ENCODE peak calls at places on chromosomes 7 and 10, in nine cellular contexts. One of them, this sample, is unnamed.
A peak's percentile ranks its signal among the peaks of the same experiment; 100 is the strongest.

GRCh38 chr7:19116121-19117080 is 1.0 kb downstream of the TWIST1 start:
- DNase-seq in fibroblast of pulmonary artery: peak; percentile 69
- DNase-seq in BJ: no peak
- DNase-seq in Calu3: peak; percentile 35
- DNase-seq in H1: peak; percentile 77
- DNase-seq in OCI-LY7: no peak
- DNase-seq in GM13977: peak; percentile 52
- DNase-seq in HL-60: no peak
- DNase-seq in AG09309: no peak
- DNase-seq in this sample: no peak

GRCh38 chr10:49166804-49167628 is 21.2 kb downstream of the TMEM273 start:
- DNase-seq in HL-60: no peak
- DNase-seq in BJ: no peak
- DNase-seq in H1: no peak
- DNase-seq in AG09309: no peak
- DNase-seq in GM13977: no peak
- DNase-seq in fibroblast of pulmonary artery: no peak
- DNase-seq in Calu3: no peak
- DNase-seq in OCI-LY7: no peak
- DNase-seq in this sample: no peak

GRCh38 chr7:93902777-93903423 is 3.5 kb upstream of the GNGT1 start:
- DNase-seq in HL-60: peak; percentile 2
- DNase-seq in BJ: no peak
- DNase-seq in fibroblast of pulmonary artery: peak; percentile 89
- DNase-seq in H1: peak; percentile 54
- DNase-seq in GM13977: no peak
- DNase-seq in AG09309: no peak
- DNase-seq in OCI-LY7: peak; percentile 60
- DNase-seq in Calu3: peak; percentile 7
- DNase-seq in this sample: no peak

GRCh38 chr7:100003711-100004661 is 11.4 kb upstream of the ZKSCAN1 start:
- DNase-seq in BJ: no peak
- DNase-seq in AG09309: no peak
- DNase-seq in HL-60: no peak
- DNase-seq in OCI-LY7: no peak
- DNase-seq in H1: no peak
- DNase-seq in fibroblast of pulmonary artery: no peak
- DNase-seq in Calu3: no peak
- DNase-seq in GM13977: no peak
- DNase-seq in this sample: no peak

GRCh38 chr7:100604078-100604975 is 2.2 kb downstream of the PCOLCE start:
- DNase-seq in GM13977: peak; percentile 94
- DNase-seq in BJ: no peak
- DNase-seq in HL-60: peak; percentile 58
- DNase-seq in Calu3: peak; percentile 77
- DNase-seq in OCI-LY7: peak; percentile 85
- DNase-seq in fibroblast of pulmonary artery: peak; percentile 67
- DNase-seq in H1: peak; percentile 92
- DNase-seq in AG09309: no peak
- DNase-seq in this sample: peak; percentile 94

GRCh38 chr10:12416396-12417090 is 67.2 kb downstream of the CAMK1D start:
- DNase-seq in GM13977: no peak
- DNase-seq in AG09309: no peak
- DNase-seq in fibroblast of pulmonary artery: no peak
- DNase-seq in H1: no peak
- DNase-seq in HL-60: no peak
- DNase-seq in BJ: no peak
- DNase-seq in Calu3: no peak
- DNase-seq in OCI-LY7: no peak
- DNase-seq in this sample: no peak

GRCh38 chr10:77742172-77742571 is 104.6 kb upstream of the KCNMA1 start:
- DNase-seq in fibroblast of pulmonary artery: no peak
- DNase-seq in H1: no peak
- DNase-seq in GM13977: no peak
- DNase-seq in AG09309: no peak
- DNase-seq in HL-60: no peak
- DNase-seq in Calu3: no peak
- DNase-seq in OCI-LY7: no peak
- DNase-seq in BJ: no peak
- DNase-seq in this sample: no peak

GRCh38 chr7:132878228-132878919 is 203.5 kb downstream of the CHCHD3 start:
- DNase-seq in HL-60: no peak
- DNase-seq in OCI-LY7: no peak
- DNase-seq in Calu3: no peak
- DNase-seq in H1: no peak
- DNase-seq in GM13977: no peak
- DNase-seq in fibroblast of pulmonary artery: no peak
- DNase-seq in BJ: no peak
- DNase-seq in AG09309: no peak
- DNase-seq in this sample: no peak

GRCh38 chr7:36787933-36788378 is 63.7 kb upstream of the AOAH start:
- DNase-seq in fibroblast of pulmonary artery: no peak
- DNase-seq in AG09309: no peak
- DNase-seq in BJ: no peak
- DNase-seq in OCI-LY7: no peak
- DNase-seq in HL-60: no peak
- DNase-seq in H1: no peak
- DNase-seq in GM13977: no peak
- DNase-seq in Calu3: no peak
- DNase-seq in this sample: no peak

GRCh38 chr10:129855836-129856563 is 108.1 kb downstream of the EBF3 start:
- DNase-seq in H1: no peak
- DNase-seq in fibroblast of pulmonary artery: no peak
- DNase-seq in GM13977: no peak
- DNase-seq in HL-60: no peak
- DNase-seq in OCI-LY7: no peak
- DNase-seq in Calu3: no peak
- DNase-seq in AG09309: no peak
- DNase-seq in BJ: no peak
- DNase-seq in this sample: no peak

DNA sequence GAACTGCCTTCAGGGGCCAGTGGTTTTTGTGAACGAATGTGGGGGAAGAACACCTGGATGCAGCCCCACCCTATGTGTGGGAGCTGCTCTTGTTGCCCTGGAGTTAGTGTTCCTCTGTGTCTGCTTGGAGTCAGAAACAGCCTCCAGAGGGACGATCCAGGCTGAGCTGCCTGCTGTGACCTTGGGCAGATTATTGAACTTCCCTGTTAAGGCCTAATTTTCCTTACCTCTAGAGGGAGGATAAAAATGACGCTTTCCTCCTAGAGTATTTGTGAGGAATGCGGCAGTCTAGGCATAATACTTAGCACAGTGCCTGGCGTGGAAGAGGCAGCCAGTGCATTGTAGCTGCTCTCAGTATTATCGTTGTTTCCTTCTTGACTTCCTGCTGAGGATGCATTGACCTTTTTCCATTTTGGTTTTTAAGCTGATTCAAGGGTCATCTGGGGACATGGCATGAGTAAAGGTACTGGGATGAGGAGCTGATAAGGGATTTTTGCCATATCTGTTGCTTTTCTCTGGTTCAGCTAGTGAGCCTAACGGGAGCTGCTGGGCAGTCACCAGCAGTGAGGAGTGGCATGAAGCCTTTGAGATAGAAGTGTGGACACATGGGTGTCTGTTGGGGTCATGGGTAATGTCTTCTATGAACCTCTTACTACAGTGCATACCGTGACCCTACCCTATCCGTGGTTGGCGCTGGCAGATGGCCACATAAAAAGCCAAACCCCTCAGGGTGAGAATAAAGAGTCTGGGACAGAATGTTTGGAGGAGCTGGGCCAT is 6.4 kb downstream of the ZFYVE27 start:
- DNase-seq in BJ: no peak
- DNase-seq in HL-60: no peak
- DNase-seq in fibroblast of pulmonary artery: no peak
- DNase-seq in AG09309: no peak
- DNase-seq in OCI-LY7: no peak
- DNase-seq in H1: no peak
- DNase-seq in Calu3: no peak
- DNase-seq in GM13977: no peak
- DNase-seq in this sample: no peak
- TF ChIP-seq CTCF in BJ: no peak
- TF ChIP-seq CTCF in HL-60: no peak
- TF ChIP-seq CTCF in fibroblast of pulmonary artery: no peak
- TF ChIP-seq CTCF in AG09309: no peak
- TF ChIP-seq CTCF in OCI-LY7: no peak
- TF ChIP-seq CTCF in H1: no peak
- TF ChIP-seq CTCF in Calu3: no peak
- TF ChIP-seq CTCF in GM13977: no peak
- TF ChIP-seq CTCF in this sample: no peak

GRCh38 chr10:18312385-18313145 is 172.3 kb downstream of the CACNB2 start:
- DNase-seq in AG09309: peak; percentile 11
- DNase-seq in GM13977: peak; percentile 23
- DNase-seq in BJ: peak; percentile 6
- DNase-seq in H1: no peak
- DNase-seq in fibroblast of pulmonary artery: peak; percentile 55
- DNase-seq in Calu3: no peak
- DNase-seq in OCI-LY7: peak; percentile 28
- DNase-seq in HL-60: no peak
- DNase-seq in this sample: peak; percentile 55
- TF ChIP-seq CTCF in AG09309: peak; percentile 36
- TF ChIP-seq CTCF in GM13977: peak; percentile 28
- TF ChIP-seq CTCF in BJ: peak; percentile 51
- TF ChIP-seq CTCF in H1: no peak
- TF ChIP-seq CTCF in fibroblast of pulmonary artery: peak; percentile 47
- TF ChIP-seq CTCF in Calu3: no peak
- TF ChIP-seq CTCF in OCI-LY7: peak; percentile 70
- TF ChIP-seq CTCF in HL-60: no peak
- TF ChIP-seq CTCF in this sample: no peak

GRCh38 chr10:124742418-124743187 is 1.6 kb downstream of the FAM53B start:
- DNase-seq in AG09309: no peak
- DNase-seq in fibroblast of pulmonary artery: no peak
- DNase-seq in HL-60: no peak
- DNase-seq in BJ: no peak
- DNase-seq in OCI-LY7: peak; percentile 79
- DNase-seq in Calu3: peak; percentile 9
- DNase-seq in GM13977: no peak
- DNase-seq in H1: no peak
- DNase-seq in this sample: no peak
- TF ChIP-seq CTCF in AG09309: peak; percentile 44
- TF ChIP-seq CTCF in fibroblast of pulmonary artery: peak; percentile 43
- TF ChIP-seq CTCF in HL-60: no peak
- TF ChIP-seq CTCF in BJ: peak; percentile 45
- TF ChIP-seq CTCF in OCI-LY7: peak; percentile 60
- TF ChIP-seq CTCF in Calu3: no peak
- TF ChIP-seq CTCF in GM13977: peak; percentile 16
- TF ChIP-seq CTCF in H1: peak; percentile 7
- TF ChIP-seq CTCF in this sample: no peak

GRCh38 chr10:24394479-24395190 is 185.7 kb downstream of the KIAA1217 start:
- DNase-seq in OCI-LY7: no peak
- DNase-seq in fibroblast of pulmonary artery: no peak
- DNase-seq in Calu3: no peak
- DNase-seq in AG09309: no peak
- DNase-seq in GM13977: no peak
- DNase-seq in BJ: no peak
- DNase-seq in H1: no peak
- DNase-seq in HL-60: no peak
- DNase-seq in this sample: no peak

GRCh38 chr10:24397662-24398061 is 188.7 kb downstream of the KIAA1217 start:
- DNase-seq in GM13977: no peak
- DNase-seq in Calu3: no peak
- DNase-seq in HL-60: no peak
- DNase-seq in BJ: no peak
- DNase-seq in AG09309: no peak
- DNase-seq in OCI-LY7: no peak
- DNase-seq in fibroblast of pulmonary artery: no peak
- DNase-seq in H1: no peak
- DNase-seq in this sample: no peak

GRCh38 chr10:24390746-24391145 is 181.8 kb downstream of the KIAA1217 start:
- DNase-seq in HL-60: no peak
- DNase-seq in fibroblast of pulmonary artery: no peak
- DNase-seq in GM13977: no peak
- DNase-seq in AG09309: peak; percentile 14
- DNase-seq in H1: no peak
- DNase-seq in OCI-LY7: no peak
- DNase-seq in Calu3: no peak
- DNase-seq in BJ: no peak
- DNase-seq in this sample: no peak

GRCh38 chr10:24393206-24393605 is 184.3 kb downstream of the KIAA1217 start:
- DNase-seq in AG09309: no peak
- DNase-seq in Calu3: no peak
- DNase-seq in GM13977: no peak
- DNase-seq in fibroblast of pulmonary artery: no peak
- DNase-seq in HL-60: no peak
- DNase-seq in OCI-LY7: no peak
- DNase-seq in BJ: no peak
- DNase-seq in H1: no peak
- DNase-seq in this sample: no peak

GRCh38 chr10:24396396-24396795 is 187.5 kb downstream of the KIAA1217 start:
- DNase-seq in OCI-LY7: no peak
- DNase-seq in GM13977: no peak
- DNase-seq in H1: no peak
- DNase-seq in HL-60: no peak
- DNase-seq in AG09309: no peak
- DNase-seq in BJ: no peak
- DNase-seq in fibroblast of pulmonary artery: no peak
- DNase-seq in Calu3: no peak
- DNase-seq in this sample: no peak
- TF ChIP-seq CTCF in OCI-LY7: no peak
- TF ChIP-seq CTCF in GM13977: peak; percentile 11
- TF ChIP-seq CTCF in H1: peak; percentile 24
- TF ChIP-seq CTCF in HL-60: no peak
- TF ChIP-seq CTCF in AG09309: peak; percentile 25
- TF ChIP-seq CTCF in BJ: peak; percentile 31
- TF ChIP-seq CTCF in fibroblast of pulmonary artery: peak; percentile 19
- TF ChIP-seq CTCF in Calu3: no peak
- TF ChIP-seq CTCF in this sample: no peak

DNA sequence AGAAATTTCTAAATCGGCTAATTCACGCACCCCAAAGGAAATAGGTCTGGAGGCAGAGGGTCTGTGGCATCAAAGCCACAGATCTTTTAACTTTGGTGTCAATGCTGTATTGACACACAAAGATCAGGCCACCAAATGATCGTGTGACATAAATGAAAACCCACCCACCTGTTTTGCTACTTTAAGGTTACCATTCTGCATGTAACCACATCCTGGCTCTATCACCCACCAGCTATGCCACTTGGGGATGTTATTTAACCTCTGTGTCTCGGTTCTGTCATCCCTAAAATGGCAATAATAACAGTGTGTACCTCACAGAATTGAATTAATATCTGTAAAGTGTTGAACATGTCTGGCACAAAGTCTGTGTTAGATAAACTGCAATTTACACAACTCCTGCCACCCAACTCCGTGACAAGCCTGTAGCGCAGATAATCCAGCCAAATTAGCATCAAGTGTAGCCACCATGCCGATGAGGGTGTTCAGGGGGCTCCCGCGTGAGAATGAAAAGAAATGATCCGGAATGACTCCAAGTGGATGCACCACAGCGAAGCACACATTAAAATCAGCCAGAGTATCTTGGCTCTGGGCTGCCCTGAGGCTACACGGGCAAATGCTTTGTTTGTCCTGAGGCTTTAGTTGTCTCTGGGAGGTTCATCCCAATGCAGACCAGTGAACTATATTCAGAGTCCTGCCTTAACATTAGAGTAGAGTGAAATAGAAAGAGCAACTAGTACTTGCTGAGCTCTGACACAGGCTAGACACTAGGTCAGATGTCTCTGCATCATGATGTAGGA is 158.4 kb upstream of the NEBL start:
- DNase-seq in OCI-LY7: no peak
- DNase-seq in fibroblast of pulmonary artery: no peak
- DNase-seq in H1: no peak
- DNase-seq in BJ: no peak
- DNase-seq in Calu3: no peak
- DNase-seq in HL-60: no peak
- DNase-seq in AG09309: no peak
- DNase-seq in GM13977: no peak
- DNase-seq in this sample: no peak
- TF ChIP-seq CTCF in OCI-LY7: no peak
- TF ChIP-seq CTCF in fibroblast of pulmonary artery: no peak
- TF ChIP-seq CTCF in H1: no peak
- TF ChIP-seq CTCF in BJ: no peak
- TF ChIP-seq CTCF in Calu3: no peak
- TF ChIP-seq CTCF in HL-60: no peak
- TF ChIP-seq CTCF in AG09309: no peak
- TF ChIP-seq CTCF in GM13977: no peak
- TF ChIP-seq CTCF in this sample: no peak

This sample was measured in GM13976.